ENCODE peak calls at places on chromosomes 2 and 18, in four cellular contexts. G is activated CD4-positive, alpha-beta T cell treated with anti-CD3 and anti-CD28 coated beads for 4 hours; O is stimulated activated CD4-positive, alpha-beta T cell treated with anti-CD3 and anti-CD28 coated beads, TNF-alpha, amount 100 ng/mL, for 1 hour; U is C1 segment of cervical spinal cord. K is an unnamed sample.

GRCh38 chr2:208466133-208466919 is 59.7 kb downstream of the PTH2R start:
- DNase-seq in G (no peak), O (no peak), U (no peak), K (no peak)

GRCh38 chr2:99066602-99067001 is 74.9 kb upstream of the C2orf15 start:
- DNase-seq in G (peak; percentile 2), O (no peak), U (no peak), K (peak; percentile 20)

GRCh38 chr18:47263828-47264314 is 12.4 kb upstream of the SKOR2 start:
- DNase-seq in G (no peak), O (no peak), U (no peak), K (no peak)

GRCh38 chr2:121969155-121969554 is 213.7 kb downstream of the TSN start:
- DNase-seq in G (no peak), O (no peak), U (peak; percentile 12), K (peak; percentile 17)

GRCh38 chr2:131077182-131077846 is 15.9 kb downstream of the FAM168B start:
- DNase-seq in G (no peak), O (no peak), U (no peak), K (no peak)

GRCh38 chr18:7711495-7711894 is 144.4 kb downstream of the PTPRM start:
- DNase-seq in G (no peak), O (no peak), U (no peak), K (no peak)

GRCh38 chr2:238513346-238513745 is 86.6 kb downstream of the ASB1 start:
- DNase-seq in G (no peak), O (no peak), U (no peak), K (no peak)

GRCh38 chr18:44323125-44323524 is 357.6 kb upstream of the SETBP1 start:
- DNase-seq in G (no peak), O (no peak), U (no peak), K (no peak)

GRCh38 chr2:97669448-97669847 is at the start of gene C2orf92:
- DNase-seq in G (no peak), O (no peak), U (no peak), K (no peak)

GRCh38 chr2:86372641-86373502 is 35.4 kb upstream of the REEP1 start:
- DNase-seq in G (no peak), O (no peak), U (no peak), K (no peak)

GRCh38 chr2:236601306-236602202 is 31.9 kb downstream of the ACKR3 start:
- DNase-seq in G (no peak), O (no peak), U (no peak), K (no peak)

GRCh38 chr2:221088506-221088905 is 483.6 kb downstream of the EPHA4 start:
- DNase-seq in G (no peak), O (no peak), U (no peak), K (no peak)

GRCh38 chr2:45874324-45874723 is 222.8 kb downstream of the PRKCE start:
- DNase-seq in G (no peak), O (no peak), U (peak; percentile 63), K (peak; percentile 37)

K was measured in hippocampal formation.